ENCODE peak calls at places on chromosome 10, in four cellular contexts. One of them, this sample, is unnamed.

GRCh38 chr10:122239578-122240257 is 31.4 kb upstream of the BTBD16 start:
- DNase-seq in GM10248: no peak
- DNase-seq in spleen: peak
- DNase-seq in A549: no peak
- DNase-seq in this sample: no peak

GRCh38 chr10:107656932-107657331 is 492.4 kb upstream of the SORCS1 start:
- DNase-seq in GM10248: no peak
- DNase-seq in spleen: no peak
- DNase-seq in A549: no peak
- DNase-seq in this sample: no peak

GRCh38 chr10:9024210-9024609 is 969.7 kb downstream of the GATA3 start:
- DNase-seq in GM10248: no peak
- DNase-seq in spleen: no peak
- DNase-seq in A549: no peak
- DNase-seq in this sample: no peak

GRCh38 chr10:3729397-3729796 is 55.6 kb downstream of the KLF6 start:
- DNase-seq in GM10248: no peak
- DNase-seq in spleen: no peak
- DNase-seq in A549: no peak
- DNase-seq in this sample: no peak

GRCh38 chr10:124362572-124362971 is 56.2 kb downstream of the OAT start:
- DNase-seq in GM10248: no peak
- DNase-seq in spleen: peak
- DNase-seq in A549: no peak
- DNase-seq in this sample: no peak

GRCh38 chr10:111725035-111725434 is 458.5 kb downstream of the GPAM start:
- DNase-seq in GM10248: no peak
- DNase-seq in spleen: no peak
- DNase-seq in A549: no peak
- DNase-seq in this sample: no peak

GRCh38 chr10:60827791-60828488 is 49.7 kb downstream of the CDK1 start:
- DNase-seq in GM10248: no peak
- DNase-seq in spleen: no peak
- DNase-seq in A549: no peak
- DNase-seq in this sample: no peak

GRCh38 chr10:51397695-51398094 is 301.7 kb downstream of the CSTF2T start:
- DNase-seq in GM10248: no peak
- DNase-seq in spleen: no peak
- DNase-seq in A549: no peak
- DNase-seq in this sample: no peak

GRCh38 chr10:271201-271600 is 135.9 kb downstream of the ZMYND11 start:
- DNase-seq in GM10248: no peak
- DNase-seq in spleen: no peak
- DNase-seq in A549: no peak
- DNase-seq in this sample: no peak

GRCh38 chr10:13352519-13352918 is 4.4 kb upstream of the SEPHS1 start:
- DNase-seq in GM10248: peak
- DNase-seq in spleen: no peak
- DNase-seq in A549: no peak
- DNase-seq in this sample: peak

GRCh38 chr10:67015225-67015624 is 89.4 kb downstream of the LRRTM3 start:
- DNase-seq in GM10248: no peak
- DNase-seq in spleen: no peak
- DNase-seq in A549: no peak
- DNase-seq in this sample: no peak

GRCh38 chr10:74437822-74438221 is 286.8 kb downstream of the ADK start:
- DNase-seq in GM10248: no peak
- DNase-seq in spleen: no peak
- DNase-seq in A549: peak
- DNase-seq in this sample: no peak

GRCh38 chr10:102564209-102564834 is 60.5 kb downstream of the SUFU start:
- DNase-seq in GM10248: peak
- DNase-seq in spleen: peak
- DNase-seq in A549: no peak
- DNase-seq in this sample: no peak

GRCh38 chr10:102565793-102566192 is 62.0 kb downstream of the SUFU start:
- DNase-seq in GM10248: no peak
- DNase-seq in spleen: no peak
- DNase-seq in A549: no peak
- DNase-seq in this sample: no peak
- TF ChIP-seq CTCF in GM10248: peak
- TF ChIP-seq CTCF in spleen: no peak
- TF ChIP-seq CTCF in A549: no peak
- TF ChIP-seq CTCF in this sample: no peak

DNA sequence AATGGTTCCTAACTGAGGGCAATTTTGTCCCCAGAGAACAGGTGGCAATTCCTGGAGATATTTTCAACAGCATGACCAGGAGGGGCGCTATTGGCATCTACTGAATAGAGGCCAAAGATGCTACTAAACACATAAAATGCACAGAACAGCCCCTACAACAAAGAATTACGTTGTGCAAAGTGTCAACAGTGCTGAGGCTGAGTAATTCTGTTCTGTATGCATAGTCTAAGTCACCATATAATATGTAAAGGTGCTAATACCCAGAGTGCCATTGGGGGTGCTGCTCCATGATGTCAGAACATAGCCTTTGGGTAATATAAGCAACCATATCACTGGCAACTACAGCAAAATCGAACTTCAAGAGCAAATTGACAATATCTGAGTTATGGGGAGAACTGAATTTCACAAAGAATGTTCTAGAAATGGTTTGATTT is 213.3 kb upstream of the PHYHIPL start:
- DNase-seq in GM10248: no peak
- DNase-seq in spleen: no peak
- DNase-seq in A549: no peak
- DNase-seq in this sample: peak
- TF ChIP-seq CTCF in GM10248: peak
- TF ChIP-seq CTCF in spleen: no peak
- TF ChIP-seq CTCF in A549: peak
- TF ChIP-seq CTCF in this sample: no peak

GRCh38 chr10:87816842-87817178 is 1.2 kb downstream of the ATAD1 start:
- DNase-seq in GM10248: no peak
- DNase-seq in spleen: no peak
- DNase-seq in A549: no peak
- DNase-seq in this sample: no peak

GRCh38 chr10:87819274-87819585 is 1.2 kb upstream of the ATAD1 start:
- DNase-seq in GM10248: no peak
- DNase-seq in spleen: no peak
- DNase-seq in A549: no peak
- DNase-seq in this sample: no peak

GRCh38 chr10:87817873-87818504 is at the start of gene ATAD1:
- DNase-seq in GM10248: peak
- DNase-seq in spleen: peak
- DNase-seq in A549: peak
- DNase-seq in this sample: peak

GRCh38 chr10:87817291-87817872 is 644 bp downstream of the ATAD1 start:
- DNase-seq in GM10248: no peak
- DNase-seq in spleen: no peak
- DNase-seq in A549: no peak
- DNase-seq in this sample: no peak

GRCh38 chr10:87818505-87819273 is 663 bp upstream of the ATAD1 start:
- DNase-seq in GM10248: peak
- DNase-seq in spleen: peak
- DNase-seq in A549: peak
- DNase-seq in this sample: peak
- TF ChIP-seq CTCF in GM10248: peak
- TF ChIP-seq CTCF in spleen: no peak
- TF ChIP-seq CTCF in A549: no peak
- TF ChIP-seq CTCF in this sample: no peak

GRCh38 chr10:79142522-79143309 is 74.0 kb downstream of the ZMIZ1 start:
- DNase-seq in GM10248: no peak
- DNase-seq in spleen: peak
- DNase-seq in A549: no peak
- DNase-seq in this sample: no peak
- TF ChIP-seq CTCF in GM10248: peak
- TF ChIP-seq CTCF in spleen: no peak
- TF ChIP-seq CTCF in A549: peak
- TF ChIP-seq CTCF in this sample: no peak

DNA sequence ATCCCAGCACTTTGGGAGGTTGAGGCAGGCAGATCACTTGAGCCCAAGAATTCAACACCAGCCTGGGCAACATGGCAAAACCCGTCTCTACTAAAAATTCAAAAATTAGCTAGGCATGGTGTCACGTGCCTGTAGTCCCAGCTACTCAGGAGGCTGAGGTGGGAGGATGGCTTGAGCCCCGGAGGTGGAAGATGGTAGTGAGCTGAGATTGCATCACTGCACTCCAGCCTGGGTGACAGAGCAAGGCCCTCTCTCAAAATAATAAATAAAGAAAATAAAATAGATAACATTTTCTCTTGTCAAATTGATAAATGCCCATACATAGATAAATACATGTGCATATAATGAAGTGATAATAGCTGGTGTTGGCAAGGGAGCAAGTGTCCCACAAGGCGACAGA is 33.3 kb upstream of the DLG5 start:
- DNase-seq in GM10248: no peak
- DNase-seq in spleen: no peak
- DNase-seq in A549: no peak
- DNase-seq in this sample: no peak
- TF ChIP-seq CTCF in GM10248: no peak
- TF ChIP-seq CTCF in spleen: no peak
- TF ChIP-seq CTCF in A549: no peak
- TF ChIP-seq CTCF in this sample: no peak

GRCh38 chr10:11260136-11260535 is 242.5 kb downstream of the CELF2 start:
- DNase-seq in GM10248: no peak
- DNase-seq in spleen: no peak
- DNase-seq in A549: no peak
- DNase-seq in this sample: no peak
- TF ChIP-seq CTCF in GM10248: peak
- TF ChIP-seq CTCF in spleen: no peak
- TF ChIP-seq CTCF in A549: no peak
- TF ChIP-seq CTCF in this sample: no peak

DNA sequence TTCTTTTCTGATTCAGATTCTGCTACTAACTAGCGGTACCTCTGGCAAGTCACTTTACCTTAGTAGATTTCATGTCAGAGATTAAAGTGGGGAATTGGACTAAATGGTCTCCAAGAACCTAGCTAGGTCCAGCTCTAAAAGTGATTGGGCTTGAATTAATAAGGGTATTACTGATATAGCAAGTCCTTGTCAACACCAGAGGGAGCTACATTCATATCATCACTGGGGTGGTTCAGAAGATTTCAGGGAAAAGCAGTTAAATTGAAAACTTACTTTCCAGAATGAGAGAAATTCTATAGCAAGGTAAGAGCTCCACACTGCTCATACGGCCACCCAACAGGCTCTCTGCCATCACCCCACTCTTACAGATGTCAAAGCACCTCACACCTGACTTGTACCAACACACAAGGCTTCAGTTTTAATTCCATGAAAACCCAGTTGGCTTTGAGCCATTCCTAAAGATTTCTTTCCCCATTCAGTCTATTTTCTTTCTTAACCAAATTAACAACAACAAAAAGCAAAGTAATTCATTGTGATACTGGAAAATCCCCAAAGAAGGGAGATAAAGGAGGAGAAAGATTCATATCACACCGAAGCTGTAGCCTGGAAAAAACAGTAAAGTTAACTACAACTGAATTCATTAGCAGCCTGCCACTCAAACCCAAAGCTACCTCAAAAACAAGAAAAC is 38.0 kb upstream of the SPOCK2 start:
- DNase-seq in GM10248: peak
- DNase-seq in spleen: no peak
- DNase-seq in A549: peak
- DNase-seq in this sample: no peak
- TF ChIP-seq CTCF in GM10248: peak
- TF ChIP-seq CTCF in spleen: peak
- TF ChIP-seq CTCF in A549: peak
- TF ChIP-seq CTCF in this sample: peak

DNA sequence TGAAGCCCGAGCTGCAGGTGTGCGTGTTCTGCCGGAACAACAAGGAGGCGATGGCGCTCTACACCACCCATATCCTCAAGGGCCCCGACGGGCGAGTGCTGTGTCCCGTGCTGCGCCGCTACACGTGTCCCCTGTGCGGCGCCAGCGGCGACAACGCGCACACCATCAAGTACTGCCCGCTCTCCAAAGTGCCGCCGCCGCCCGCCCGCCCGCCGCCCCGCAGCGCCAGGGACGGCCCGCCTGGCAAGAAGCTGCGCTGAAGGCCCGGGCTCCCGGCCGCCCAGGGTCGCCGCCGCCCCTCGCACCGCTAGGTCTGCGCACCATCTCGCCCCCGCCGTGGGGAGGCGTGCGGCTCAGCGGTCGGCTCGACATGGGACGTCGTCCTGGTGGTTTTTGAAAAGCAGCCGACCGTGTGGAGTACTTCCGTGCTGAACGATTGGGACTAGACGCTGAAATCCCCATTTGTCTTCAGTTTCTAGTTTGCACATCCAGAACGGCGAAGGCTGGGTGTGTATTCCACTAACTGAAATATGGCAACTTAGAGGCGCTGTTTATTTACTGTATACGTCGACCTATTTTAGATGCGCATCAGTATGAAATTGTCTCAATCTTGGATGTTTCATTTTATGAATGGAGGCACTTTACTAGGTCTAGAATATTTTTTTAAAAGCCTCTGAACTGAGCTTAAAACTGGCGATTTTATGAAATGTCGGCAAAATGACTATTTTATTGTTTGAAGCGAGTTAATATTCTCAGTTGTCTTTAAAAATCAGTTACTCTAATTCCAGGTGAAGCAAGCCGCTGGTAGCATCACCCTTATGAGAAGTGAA is 1.1 kb downstream of the NANOS1 start:
- DNase-seq in GM10248: peak
- DNase-seq in spleen: peak
- DNase-seq in A549: no peak
- DNase-seq in this sample: peak
- TF ChIP-seq CTCF in GM10248: peak
- TF ChIP-seq CTCF in spleen: no peak
- TF ChIP-seq CTCF in A549: peak
- TF ChIP-seq CTCF in this sample: no peak

This sample was measured in activated CD8-positive, alpha-beta T cell treated with anti-CD3 and anti-CD28 coated beads for 36 hours.